ENCODE peak calls at places on chromosomes 16 and 17, in ten cellular contexts. F is RWPE1, Y is fibroblast of mammary gland, R is IMR-90, H is GM23338, N is fibroblast of lung, P is fibroblast of the aortic adventitia, U is OCI-LY7, L is thoracic aorta, M is A549. I is an unnamed sample.

GRCh38 chr17:38465420-38466345 is 37.4 kb downstream of the ARHGAP23 start:
- DNase-seq in L (peak), M (no peak), P (peak), U (no peak), F (no peak), H (no peak), N (no peak), Y (no peak), R (peak), I (no peak)

GRCh38 chr17:1956134-1956533 is 69.0 kb downstream of the RTN4RL1 start:
- DNase-seq in P (no peak), F (no peak), Y (no peak), U (no peak), H (no peak), R (no peak), M (no peak), N (no peak), L (no peak), I (no peak)

GRCh38 chr17:60390881-60391418 is 983 bp downstream of the USP32 start:
- DNase-seq in P (peak), L (no peak), F (peak), H (no peak), R (peak), M (peak), U (peak), N (peak), Y (peak), I (peak)

GRCh38 chr17:72234951-72235350 is 114.1 kb downstream of the SOX9 start:
- DNase-seq in Y (no peak), L (no peak), P (no peak), N (no peak), F (no peak), U (no peak), H (peak), M (no peak), R (no peak), I (no peak)

GRCh38 chr16:1037023-1037933 is 35.3 kb upstream of the SSTR5 start:
- DNase-seq in Y (peak), L (no peak), U (no peak), M (no peak), P (no peak), H (peak), R (peak), N (no peak), F (peak), I (no peak)

GRCh38 chr17:37527249-37527851 is 37.7 kb downstream of the DUSP14 start:
- DNase-seq in M (peak), U (peak), P (peak), Y (peak), L (no peak), F (peak), R (peak), N (peak), H (peak), I (no peak)

GRCh38 chr16:26756633-26757032 is 310.1 kb upstream of the C16orf82 start:
- DNase-seq in N (no peak), F (no peak), P (no peak), U (no peak), M (no peak), Y (no peak), H (no peak), R (no peak), L (no peak), I (no peak)

GRCh38 chr17:4515501-4515900 is 16.8 kb downstream of the SPNS2 start:
- DNase-seq in U (no peak), L (no peak), Y (no peak), R (no peak), H (no peak), P (no peak), N (no peak), M (no peak), F (no peak), I (no peak)

GRCh38 chr16:27779719-27780161 is 229.8 kb downstream of the KATNIP start:
- DNase-seq in L (no peak), F (peak), P (peak), Y (peak), N (peak), H (peak), R (peak), M (peak), U (peak), I (peak)

GRCh38 chr16:72850863-72851262 is 197.1 kb downstream of the ZFHX3 start:
- DNase-seq in H (no peak), L (peak), U (no peak), M (no peak), N (peak), F (no peak), P (peak), Y (peak), R (peak), I (no peak)

GRCh38 chr17:44132275-44132821 is 8.9 kb upstream of the HDAC5 start:
- DNase-seq in L (no peak), U (no peak), Y (no peak), F (no peak), N (no peak), R (no peak), H (no peak), M (no peak), P (no peak), I (no peak)

GRCh38 chr16:28105954-28106353 is 42.4 kb upstream of the GSG1L start:
- DNase-seq in N (no peak), H (no peak), F (no peak), P (no peak), R (no peak), L (no peak), Y (no peak), U (no peak), M (no peak), I (no peak)

GRCh38 chr17:10316986-10317834 is 55.6 kb downstream of the MYH13 start:
- DNase-seq in R (peak), P (peak), Y (peak), L (peak), M (peak), N (peak), F (no peak), H (peak), U (peak), I (peak)

GRCh38 chr17:7095642-7096041 is 15.6 kb upstream of the CLEC10A start:
- DNase-seq in R (no peak), Y (no peak), M (no peak), P (no peak), L (no peak), H (no peak), F (no peak), U (peak), N (no peak), I (no peak)

GRCh38 chr17:72751746-72752145 is 340.7 kb downstream of the SLC39A11 start:
- DNase-seq in R (no peak), N (no peak), M (no peak), H (no peak), U (no peak), Y (no peak), P (no peak), L (no peak), F (no peak), I (no peak)

GRCh38 chr16:19284207-19284606 is 1.3 kb upstream of the CLEC19A start:
- DNase-seq in M (peak), H (no peak), N (no peak), R (no peak), P (no peak), F (peak), L (no peak), Y (peak), U (no peak), I (no peak)

GRCh38 chr16:10862432-10862831 is 14.6 kb upstream of the CIITA start:
- DNase-seq in M (no peak), N (peak), F (peak), L (peak), U (no peak), R (peak), P (peak), H (no peak), Y (peak), I (no peak)

GRCh38 chr17:45127209-45127582 is 5.1 kb downstream of the PLCD3 start:
- DNase-seq in H (no peak), M (no peak), N (no peak), U (no peak), Y (no peak), F (no peak), L (no peak), R (no peak), P (no peak), I (no peak)

GRCh38 chr17:82810644-82811430 is 29.0 kb downstream of the ZNF750 start:
- DNase-seq in H (no peak), U (no peak), M (no peak), F (no peak), R (no peak), Y (no peak), P (no peak), N (no peak), L (no peak), I (peak)

GRCh38 chr16:10694830-10695229 is at the start of gene TEKT5:
- DNase-seq in Y (no peak), P (no peak), N (no peak), F (no peak), R (no peak), U (no peak), M (no peak), L (no peak), H (no peak), I (no peak)

GRCh38 chr17:40097931-40098845 is 2.2 kb downstream of the NR1D1 start:
- DNase-seq in P (peak), N (peak), M (no peak), Y (peak), U (no peak), L (peak), F (peak), R (no peak), H (no peak), I (no peak)

GRCh38 chr17:12282056-12282455 is 261.4 kb downstream of the MAP2K4 start:
- DNase-seq in Y (peak), F (no peak), L (no peak), U (no peak), M (peak), H (no peak), R (peak), P (peak), N (peak), I (no peak)

GRCh38 chr17:64779344-64780095 is 117.4 kb upstream of the SMURF2 start:
- DNase-seq in P (no peak), Y (no peak), F (no peak), N (no peak), H (peak), M (no peak), R (no peak), L (no peak), U (no peak), I (no peak)

GRCh38 chr16:10895053-10895946 is 18.3 kb downstream of the CIITA start:
- DNase-seq in H (peak), P (peak), F (peak), M (peak), U (peak), Y (peak), N (peak), R (peak), L (no peak), I (no peak)

GRCh38 chr17:67737145-67737544 is 19.4 kb downstream of the NOL11 start:
- DNase-seq in L (no peak), R (no peak), P (no peak), H (no peak), N (no peak), M (no peak), Y (no peak), U (no peak), F (no peak), I (no peak)

GRCh38 chr17:63203652-63204051 is 237.6 kb downstream of the TANC2 start:
- DNase-seq in H (no peak), U (no peak), L (no peak), Y (no peak), N (no peak), M (no peak), R (no peak), P (no peak), F (no peak), I (no peak)

GRCh38 chr16:47643610-47644009 is 182.5 kb downstream of the PHKB start:
- DNase-seq in R (no peak), M (no peak), P (no peak), H (no peak), F (no peak), U (no peak), L (no peak), N (no peak), Y (peak), I (no peak)

GRCh38 chr16:13397126-13397525 is 495.7 kb downstream of the SHISA9 start:
- DNase-seq in R (no peak), P (no peak), Y (no peak), F (no peak), L (no peak), N (no peak), H (peak), M (no peak), U (peak), I (no peak)
- TF ChIP-seq CTCF in R (no peak), P (no peak), Y (no peak), F (no peak), L (no peak), N (no peak), H (peak), M (no peak), U (peak), I (no peak)

GRCh38 chr16:5026664-5027063 is 7.1 kb downstream of the NAGPA start:
- DNase-seq in M (no peak), H (no peak), P (no peak), Y (no peak), F (no peak), N (no peak), R (no peak), U (no peak), L (no peak), I (no peak)

GRCh38 chr16:5027086-5027485 is 6.6 kb downstream of the NAGPA start:
- DNase-seq in Y (no peak), F (no peak), R (no peak), U (no peak), L (no peak), M (no peak), N (no peak), H (no peak), P (no peak), I (no peak)

GRCh38 chr16:5022521-5022920 is 11.2 kb downstream of the NAGPA start:
- DNase-seq in M (no peak), U (no peak), P (no peak), F (no peak), R (no peak), N (no peak), Y (no peak), L (no peak), H (no peak), I (no peak)

GRCh38 chr16:5025171-5025632 is 8.5 kb downstream of the NAGPA start:
- DNase-seq in P (no peak), L (no peak), N (no peak), R (no peak), F (no peak), H (peak), U (peak), M (peak), Y (no peak), I (peak)

GRCh38 chr16:5024632-5025031 is 9.1 kb downstream of the NAGPA start:
- DNase-seq in Y (peak), M (peak), P (peak), N (peak), R (no peak), F (peak), U (peak), L (no peak), H (peak), I (no peak)
- TF ChIP-seq CTCF in Y (peak), M (peak), P (no peak), N (no peak), R (no peak), F (peak), U (peak), L (no peak), H (peak), I (no peak)

DNA sequence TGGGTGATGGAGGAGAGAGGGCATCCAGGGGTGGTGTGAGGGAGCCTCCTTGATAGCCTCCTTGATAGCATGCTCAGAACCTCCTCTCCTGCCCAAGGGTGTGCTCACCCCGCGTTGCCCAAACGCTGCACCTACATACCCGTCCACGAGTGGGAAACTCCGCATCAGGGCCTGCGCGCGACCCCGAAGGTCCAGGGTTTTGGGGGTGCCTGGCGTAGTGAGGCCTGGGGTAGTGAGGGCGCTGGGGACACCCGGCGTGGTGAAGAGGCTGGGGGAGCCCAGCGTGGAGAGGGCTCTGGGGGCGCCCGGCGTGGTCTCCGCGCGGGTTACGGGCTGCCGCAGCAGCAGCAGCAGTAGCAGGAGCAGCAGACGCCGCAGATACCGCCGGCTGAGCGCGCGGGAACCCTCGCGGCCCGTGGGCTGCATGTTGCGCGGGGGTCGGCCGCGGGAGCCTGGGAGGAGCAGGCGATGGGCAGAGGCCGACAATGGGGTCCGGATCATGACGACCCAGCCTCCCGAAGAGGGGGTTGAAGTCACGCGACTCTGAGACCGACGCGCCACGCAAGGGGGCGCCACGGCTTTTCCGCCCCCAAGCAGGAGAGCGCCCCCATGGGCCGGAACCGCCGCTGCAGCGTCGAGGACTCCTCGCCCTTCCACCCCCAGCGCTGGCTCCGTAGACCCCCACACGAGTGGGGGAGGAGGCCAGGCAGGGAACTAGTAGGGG is at the start of gene DPEP3:
- DNase-seq in M (no peak), N (no peak), H (peak), P (no peak), F (no peak), U (no peak), Y (no peak), L (no peak), R (no peak), I (peak)
- TF ChIP-seq CTCF in M (no peak), N (no peak), H (peak), P (peak), F (no peak), U (no peak), Y (peak), L (no peak), R (peak), I (peak)

GRCh38 chr16:88628512-88628974 is 9.8 kb upstream of the IL17C start:
- DNase-seq in P (no peak), F (no peak), H (peak), N (no peak), M (no peak), U (peak), Y (no peak), L (no peak), R (no peak), I (peak)
- TF ChIP-seq CTCF in P (peak), F (peak), H (peak), N (no peak), M (no peak), U (peak), Y (peak), L (no peak), R (peak), I (peak)

GRCh38 chr17:49049265-49049664 is 52.1 kb downstream of the IGF2BP1 start:
- DNase-seq in P (no peak), L (no peak), R (no peak), M (no peak), U (no peak), F (no peak), H (no peak), N (no peak), Y (no peak), I (no peak)

GRCh38 chr17:49053171-49053829 is 56.1 kb downstream of the IGF2BP1 start:
- DNase-seq in L (no peak), M (no peak), H (peak), N (no peak), U (no peak), F (no peak), Y (no peak), P (no peak), R (no peak), I (no peak)

GRCh38 chr17:49054342-49055092 is 57.3 kb downstream of the IGF2BP1 start:
- DNase-seq in F (no peak), M (no peak), N (no peak), U (no peak), L (no peak), H (no peak), P (no peak), Y (no peak), R (no peak), I (no peak)

GRCh38 chr17:49050611-49051010 is 53.4 kb downstream of the IGF2BP1 start:
- DNase-seq in R (no peak), L (no peak), U (no peak), P (no peak), N (no peak), F (no peak), M (no peak), Y (no peak), H (no peak), I (no peak)

DNA sequence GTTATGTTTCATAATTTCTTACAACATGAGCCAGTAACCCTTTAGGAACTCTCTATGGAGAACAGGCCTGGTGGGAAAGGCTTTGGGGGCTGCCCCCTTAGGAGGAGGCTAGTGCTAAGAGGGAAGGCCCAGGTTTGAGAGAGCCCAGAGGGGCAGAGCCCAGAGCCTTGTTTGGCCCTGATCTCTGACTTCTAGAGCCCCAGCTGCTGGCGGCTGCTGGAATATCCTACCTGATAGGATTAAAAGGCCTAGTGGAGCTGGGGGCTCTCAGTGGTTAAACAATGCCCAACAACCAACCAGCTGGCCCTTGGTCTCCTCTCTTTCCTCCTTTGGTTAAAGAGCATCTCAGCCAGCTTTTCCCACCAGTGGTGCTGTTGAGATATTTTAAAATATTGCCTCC is 54.1 kb downstream of the IGF2BP1 start:
- DNase-seq in N (no peak), M (no peak), F (no peak), L (no peak), R (no peak), P (no peak), H (no peak), Y (no peak), U (no peak), I (no peak)
- TF ChIP-seq CTCF in N (no peak), M (no peak), F (no peak), L (no peak), R (no peak), P (no peak), H (peak), Y (no peak), U (no peak), I (no peak)

GRCh38 chr17:77140166-77140877 is 447 bp upstream of the SEC14L1 start:
- DNase-seq in M (peak), Y (peak), F (peak), U (peak), N (peak), P (peak), R (peak), L (peak), H (peak), I (peak)
- TF ChIP-seq CTCF in M (no peak), Y (no peak), F (no peak), U (no peak), N (no peak), P (no peak), R (no peak), L (peak), H (no peak), I (no peak)

GRCh38 chr16:68265078-68265925 is 976 bp downstream of the SLC7A6 start:
- DNase-seq in R (peak), U (peak), P (peak), F (peak), L (no peak), M (peak), H (peak), Y (peak), N (peak), I (no peak)
- TF ChIP-seq CTCF in R (no peak), U (no peak), P (no peak), F (no peak), L (no peak), M (no peak), H (no peak), Y (no peak), N (no peak), I (no peak)

DNA sequence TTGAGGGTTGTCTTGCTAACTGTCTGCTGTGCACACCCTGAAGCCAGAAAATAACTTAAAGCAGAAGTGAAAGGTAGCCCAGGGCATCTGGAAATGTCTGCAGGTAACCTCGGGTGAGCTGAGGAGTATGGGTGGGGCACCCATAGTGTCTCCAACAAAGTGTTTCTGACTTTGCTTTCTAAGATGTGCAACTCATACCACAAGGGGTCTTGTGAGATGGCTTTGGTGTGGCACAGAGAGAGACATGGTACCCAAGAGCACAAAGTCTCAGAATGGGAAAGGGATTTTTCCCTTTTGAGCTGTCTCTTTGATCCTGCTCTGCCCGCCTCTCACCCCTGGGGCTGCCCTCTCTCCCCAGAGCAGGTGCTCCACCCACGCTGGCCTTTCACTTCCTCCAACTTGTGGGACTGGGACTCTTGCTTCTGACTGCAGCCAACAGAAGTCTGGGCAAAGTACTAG is 6.9 kb downstream of the CHD9 start:
- DNase-seq in R (no peak), H (no peak), N (no peak), Y (no peak), M (no peak), U (peak), L (no peak), F (no peak), P (no peak), I (no peak)
- TF ChIP-seq CTCF in R (no peak), H (no peak), N (no peak), Y (no peak), M (no peak), U (peak), L (no peak), F (no peak), P (no peak), I (no peak)